ENCODE peak calls at places on chromosomes 1 and 21, in four cellular contexts. Z is endodermal cell, D is PC-3, N is spleen. U is an unnamed sample.

GRCh38 chr21:32979598-32980268 is 46.0 kb upstream of the OLIG2 start:
- DNase-seq in Z (no peak), D (no peak), N (no peak), U (no peak)

GRCh38 chr1:228154685-228155571 is 5.2 kb downstream of the GJC2 start:
- DNase-seq in Z (no peak), D (no peak), N (peak; percentile 65), U (peak; percentile 55)

GRCh38 chr1:58812926-58813325 is 29.1 kb upstream of the JUN start:
- DNase-seq in Z (no peak), D (no peak), N (no peak), U (no peak)

GRCh38 chr1:90537606-90538362 is 179.3 kb downstream of the BARHL2 start:
- DNase-seq in Z (no peak), D (no peak), N (no peak), U (no peak)

GRCh38 chr1:81899214-81899613 is 98.5 kb downstream of the ADGRL2 start:
- DNase-seq in Z (no peak), D (no peak), N (no peak), U (no peak)

GRCh38 chr1:37811027-37811655 is 3.1 kb upstream of the YRDC start:
- DNase-seq in Z (peak; percentile 87), D (peak; percentile 83), N (peak; percentile 90), U (peak; percentile 83)

GRCh38 chr21:14740692-14741091 is 194.6 kb upstream of the SAMSN1 start:
- DNase-seq in Z (no peak), D (peak; percentile 73), N (no peak), U (no peak)

GRCh38 chr1:79614762-79615161 is 608.2 kb upstream of the ADGRL4 start:
- DNase-seq in Z (no peak), D (no peak), N (no peak), U (no peak)

GRCh38 chr1:38207906-38208305 is 161.3 kb upstream of the POU3F1 start:
- DNase-seq in Z (no peak), D (no peak), N (no peak), U (no peak)

GRCh38 chr1:208207388-208208131 is 36.6 kb downstream of the PLXNA2 start:
- DNase-seq in Z (peak; percentile 56), D (no peak), N (no peak), U (no peak)

GRCh38 chr1:9075023-9075422 is 5.6 kb upstream of the SLC2A5 start:
- DNase-seq in Z (no peak), D (peak; percentile 54), N (no peak), U (no peak)

GRCh38 chr1:25568834-25569598 is 25.6 kb downstream of the LDLRAP1 start:
- DNase-seq in Z (no peak), D (peak; percentile 87), N (no peak), U (no peak)

GRCh38 chr21:38136201-38136600 is 120.6 kb upstream of the KCNJ15 start:
- DNase-seq in Z (no peak), D (peak; percentile 46), N (no peak), U (no peak)

GRCh38 chr1:29164588-29164987 is 17.1 kb downstream of the SRSF4 start:
- DNase-seq in Z (no peak), D (no peak), N (no peak), U (no peak)

GRCh38 chr1:24357011-24357410 is 37.9 kb downstream of the GRHL3 start:
- DNase-seq in Z (no peak), D (no peak), N (no peak), U (no peak)

GRCh38 chr1:214566158-214567104 is 15.0 kb upstream of the PTPN14 start:
- DNase-seq in Z (no peak), D (peak; percentile 96), N (no peak), U (no peak)

GRCh38 chr1:91645031-91645430 is 144.4 kb downstream of the CDC7 start:
- DNase-seq in Z (peak; percentile 83), D (no peak), N (no peak), U (peak; percentile 70)

GRCh38 chr1:162912061-162912667 is 51.2 kb upstream of the CCDC190 start:
- DNase-seq in Z (no peak), D (no peak), N (no peak), U (no peak)

GRCh38 chr1:23848673-23849616 is 19.1 kb downstream of the FUCA1 start:
- DNase-seq in Z (no peak), D (no peak), N (no peak), U (no peak)

GRCh38 chr21:45200596-45201296 is 86.9 kb downstream of the POFUT2 start:
- DNase-seq in Z (no peak), D (no peak), N (no peak), U (peak; percentile 19)

GRCh38 chr21:28482657-28483056 is 510.0 kb downstream of the LTN1 start:
- DNase-seq in Z (no peak), D (peak; percentile 10), N (no peak), U (no peak)

GRCh38 chr1:228348708-228349467 is 57.7 kb downstream of the TRIM11 start:
- DNase-seq in Z (peak; percentile 24), D (no peak), N (no peak), U (no peak)

GRCh38 chr1:28887418-28887834 is 26.9 kb upstream of the EPB41 start:
- DNase-seq in Z (no peak), D (peak; percentile 13), N (peak; percentile 92), U (peak; percentile 87)

GRCh38 chr1:232470711-232471110 is 159.2 kb downstream of the SIPA1L2 start:
- DNase-seq in Z (no peak), D (no peak), N (no peak), U (no peak)

GRCh38 chr21:43187715-43188114 is 18.9 kb downstream of the CRYAA start:
- DNase-seq in Z (peak; percentile 6), D (no peak), N (peak; percentile 22), U (no peak)

GRCh38 chr1:58845947-58846346 is 62.1 kb upstream of the JUN start:
- DNase-seq in Z (no peak), D (no peak), N (no peak), U (no peak)

GRCh38 chr1:200035956-200036615 is 8.6 kb downstream of the NR5A2 start:
- DNase-seq in Z (peak; percentile 83), D (no peak), N (no peak), U (peak; percentile 64)
- H3K27me3 ChIP-seq in Z (peaks cover 100% of the 10 kb centered on the region), D (peaks cover 77% of the 10 kb centered on the region), N (peaks cover 69% of the 10 kb centered on the region), U (peaks cover 83% of the 10 kb centered on the region)

GRCh38 chr21:36347962-36348328 is 27.9 kb downstream of the MORC3 start:
- DNase-seq in Z (no peak), D (peak; percentile 17), N (no peak), U (no peak)
- H3K36me3 ChIP-seq in Z (peaks cover 90% of the 10 kb centered on the region), D (peaks cover 46% of the 10 kb centered on the region), N (peaks cover 92% of the 10 kb centered on the region), U (peaks cover 15% of the 10 kb centered on the region)

GRCh38 chr1:172537827-172538391 is 5.0 kb downstream of the SUCO start:
- DNase-seq in Z (no peak), D (no peak), N (no peak), U (peak; percentile 58)

GRCh38 chr1:172532700-172533510 is at the start of gene SUCO:
- DNase-seq in Z (peak; percentile 100), D (peak; percentile 100), N (peak; percentile 100), U (peak; percentile 95)

GRCh38 chr1:172533511-172534116 is 664 bp downstream of the SUCO start:
- DNase-seq in Z (peak; percentile 72), D (peak; percentile 59), N (peak; percentile 81), U (peak; percentile 4)

GRCh38 chr1:172537366-172537765 is 4.4 kb downstream of the SUCO start:
- DNase-seq in Z (no peak), D (peak; percentile 85), N (no peak), U (no peak)

DNA sequence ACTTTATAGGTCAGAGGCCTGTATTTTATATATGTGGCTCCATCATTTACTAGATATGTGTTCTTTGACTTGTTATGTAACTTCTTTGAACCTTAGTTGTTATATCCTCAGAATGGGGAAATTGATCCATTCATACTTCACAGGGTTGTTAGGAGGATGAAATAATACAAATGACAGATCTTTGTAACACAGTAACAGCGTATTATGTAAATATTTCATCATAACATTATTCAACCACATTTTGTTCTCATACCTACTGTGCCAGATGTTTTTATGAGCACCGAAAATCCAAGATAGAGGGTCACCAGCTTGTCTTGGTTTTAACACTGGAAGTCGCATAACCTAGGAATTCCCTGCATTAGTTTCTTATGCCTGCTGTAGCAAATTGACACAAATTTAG is 3.3 kb downstream of the SUCO start:
- DNase-seq in Z (no peak), D (no peak), N (no peak), U (no peak)
- H3K27me3 ChIP-seq in Z (no peaks in the 10 kb centered on the region), D (no peaks in the 10 kb centered on the region), N (no peaks in the 10 kb centered on the region), U (no peaks in the 10 kb centered on the region)

GRCh38 chr1:236023926-236024565 is 40.8 kb downstream of the NID1 start:
- DNase-seq in Z (no peak), D (peak; percentile 35), N (no peak), U (no peak)

GRCh38 chr1:236018885-236019453 is 45.9 kb downstream of the NID1 start:
- DNase-seq in Z (no peak), D (no peak), N (no peak), U (no peak)

GRCh38 chr1:236024655-236025054 is 40.2 kb downstream of the NID1 start:
- DNase-seq in Z (no peak), D (no peak), N (no peak), U (no peak)

GRCh38 chr1:236020359-236021000 is 44.4 kb downstream of the NID1 start:
- DNase-seq in Z (no peak), D (no peak), N (no peak), U (no peak)

DNA sequence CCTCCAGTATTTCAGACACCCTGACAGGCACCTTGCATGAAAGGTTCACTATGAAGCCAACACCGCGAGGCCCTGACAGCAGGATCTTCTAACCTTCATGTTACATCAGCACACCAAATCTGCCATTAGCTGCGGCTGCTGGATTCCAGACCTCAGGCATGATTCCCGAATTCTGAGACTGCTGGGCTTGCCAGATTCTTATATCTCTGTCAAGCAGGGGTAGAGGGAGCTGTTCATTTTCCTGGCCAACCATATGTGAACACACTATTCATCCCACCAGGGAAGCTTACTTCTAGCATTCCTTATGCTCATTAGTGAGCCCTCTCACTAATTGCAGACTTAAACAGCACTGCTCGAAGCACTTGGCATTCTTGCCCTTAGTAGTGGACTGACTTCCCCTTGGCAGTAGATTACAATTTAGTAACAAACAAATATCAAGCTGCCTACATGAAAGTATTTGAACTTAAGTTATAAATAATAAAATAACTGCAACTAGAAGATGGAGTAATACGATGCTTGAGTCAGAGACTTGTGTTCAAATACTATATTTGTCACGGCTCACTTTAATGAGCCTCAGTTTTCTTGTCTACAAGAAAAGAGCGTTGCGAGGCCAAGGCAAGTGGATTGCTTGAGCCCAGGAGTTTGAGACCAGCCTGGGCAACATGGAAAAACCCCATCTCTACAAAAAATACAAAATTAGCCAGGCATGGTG is 43.3 kb downstream of the NID1 start:
- DNase-seq in Z (no peak), D (no peak), N (no peak), U (no peak)
- H3K36me3 ChIP-seq in Z (no peaks in the 10 kb centered on the region), D (peaks cover 3% of the 10 kb centered on the region), N (no peaks in the 10 kb centered on the region), U (peaks cover 5% of the 10 kb centered on the region)